ENCODE peak calls at places on chromosomes 5 and 9, in seven cellular contexts. One of them, this sample, is unnamed.

GRCh38 chr5:122195784-122196394 is 66.5 kb downstream of the ZNF474 start:
- DNase-seq in colonic mucosa: peak; percentile 34
- DNase-seq in aorta: no peak
- DNase-seq in CD8-positive, alpha-beta T cell: no peak
- DNase-seq in fibroblast of lung: peak; percentile 48
- DNase-seq in heart left ventricle: no peak
- DNase-seq in lower lobe of right lung: no peak
- DNase-seq in this sample: peak; percentile 51

GRCh38 chr5:56669534-56670483 is 145.5 kb upstream of the MAP3K1 start:
- DNase-seq in colonic mucosa: peak; percentile 31
- DNase-seq in aorta: no peak
- DNase-seq in CD8-positive, alpha-beta T cell: no peak
- DNase-seq in fibroblast of lung: no peak
- DNase-seq in heart left ventricle: peak; percentile 60
- DNase-seq in lower lobe of right lung: peak; percentile 66
- DNase-seq in this sample: peak; percentile 35

GRCh38 chr9:136316271-136316751 is 11.0 kb upstream of the GPSM1 start:
- DNase-seq in colonic mucosa: no peak
- DNase-seq in aorta: no peak
- DNase-seq in CD8-positive, alpha-beta T cell: peak; percentile 10
- DNase-seq in fibroblast of lung: no peak
- DNase-seq in heart left ventricle: no peak
- DNase-seq in lower lobe of right lung: no peak
- DNase-seq in this sample: no peak

GRCh38 chr5:42057254-42057690 is 132.2 kb downstream of the FBXO4 start:
- DNase-seq in colonic mucosa: peak; percentile 24
- DNase-seq in aorta: peak; percentile 73
- DNase-seq in CD8-positive, alpha-beta T cell: peak; percentile 26
- DNase-seq in fibroblast of lung: peak; percentile 15
- DNase-seq in heart left ventricle: no peak
- DNase-seq in lower lobe of right lung: no peak
- DNase-seq in this sample: peak; percentile 23

GRCh38 chr9:119005162-119005561 is 364.1 kb downstream of the BRINP1 start:
- DNase-seq in colonic mucosa: no peak
- DNase-seq in aorta: no peak
- DNase-seq in CD8-positive, alpha-beta T cell: no peak
- DNase-seq in fibroblast of lung: peak; percentile 59
- DNase-seq in heart left ventricle: no peak
- DNase-seq in lower lobe of right lung: no peak
- DNase-seq in this sample: no peak

GRCh38 chr9:114452219-114453169 is 52.8 kb downstream of the WHRN start:
- DNase-seq in colonic mucosa: peak; percentile 39
- DNase-seq in aorta: no peak
- DNase-seq in CD8-positive, alpha-beta T cell: no peak
- DNase-seq in fibroblast of lung: no peak
- DNase-seq in heart left ventricle: no peak
- DNase-seq in lower lobe of right lung: no peak
- DNase-seq in this sample: no peak

GRCh38 chr5:96487859-96488258 is 54.8 kb upstream of the PCSK1 start:
- DNase-seq in colonic mucosa: no peak
- DNase-seq in aorta: no peak
- DNase-seq in CD8-positive, alpha-beta T cell: no peak
- DNase-seq in fibroblast of lung: no peak
- DNase-seq in heart left ventricle: no peak
- DNase-seq in lower lobe of right lung: no peak
- DNase-seq in this sample: no peak

GRCh38 chr5:151637676-151638075 is 46.5 kb upstream of the FAT2 start:
- DNase-seq in colonic mucosa: no peak
- DNase-seq in aorta: no peak
- DNase-seq in CD8-positive, alpha-beta T cell: no peak
- DNase-seq in fibroblast of lung: no peak
- DNase-seq in heart left ventricle: no peak
- DNase-seq in lower lobe of right lung: no peak
- DNase-seq in this sample: no peak

GRCh38 chr5:98839469-98840383 is 66.3 kb downstream of the RGMB start:
- DNase-seq in colonic mucosa: peak; percentile 24
- DNase-seq in aorta: no peak
- DNase-seq in CD8-positive, alpha-beta T cell: no peak
- DNase-seq in fibroblast of lung: peak; percentile 20
- DNase-seq in heart left ventricle: peak; percentile 22
- DNase-seq in lower lobe of right lung: no peak
- DNase-seq in this sample: no peak

GRCh38 chr9:20255052-20255451 is 367.2 kb downstream of the MLLT3 start:
- DNase-seq in colonic mucosa: no peak
- DNase-seq in aorta: no peak
- DNase-seq in CD8-positive, alpha-beta T cell: no peak
- DNase-seq in fibroblast of lung: no peak
- DNase-seq in heart left ventricle: no peak
- DNase-seq in lower lobe of right lung: no peak
- DNase-seq in this sample: no peak

GRCh38 chr5:134846641-134846960 is 833 bp downstream of the C5orf24 start:
- DNase-seq in colonic mucosa: no peak
- DNase-seq in aorta: no peak
- DNase-seq in CD8-positive, alpha-beta T cell: no peak
- DNase-seq in fibroblast of lung: peak; percentile 33
- DNase-seq in heart left ventricle: no peak
- DNase-seq in lower lobe of right lung: no peak
- DNase-seq in this sample: no peak

GRCh38 chr9:124782661-124783574 is 6.0 kb downstream of the OLFML2A start:
- DNase-seq in colonic mucosa: no peak
- DNase-seq in aorta: peak; percentile 57
- DNase-seq in CD8-positive, alpha-beta T cell: no peak
- DNase-seq in fibroblast of lung: no peak
- DNase-seq in heart left ventricle: no peak
- DNase-seq in lower lobe of right lung: no peak
- DNase-seq in this sample: no peak

GRCh38 chr5:13831236-13831810 is 113.2 kb downstream of the DNAH5 start:
- DNase-seq in colonic mucosa: no peak
- DNase-seq in aorta: no peak
- DNase-seq in CD8-positive, alpha-beta T cell: no peak
- DNase-seq in fibroblast of lung: peak; percentile 47
- DNase-seq in heart left ventricle: no peak
- DNase-seq in lower lobe of right lung: no peak
- DNase-seq in this sample: no peak

GRCh38 chr5:13830536-13830935 is 114.0 kb downstream of the DNAH5 start:
- DNase-seq in colonic mucosa: no peak
- DNase-seq in aorta: no peak
- DNase-seq in CD8-positive, alpha-beta T cell: no peak
- DNase-seq in fibroblast of lung: no peak
- DNase-seq in heart left ventricle: no peak
- DNase-seq in lower lobe of right lung: no peak
- DNase-seq in this sample: no peak

DNA sequence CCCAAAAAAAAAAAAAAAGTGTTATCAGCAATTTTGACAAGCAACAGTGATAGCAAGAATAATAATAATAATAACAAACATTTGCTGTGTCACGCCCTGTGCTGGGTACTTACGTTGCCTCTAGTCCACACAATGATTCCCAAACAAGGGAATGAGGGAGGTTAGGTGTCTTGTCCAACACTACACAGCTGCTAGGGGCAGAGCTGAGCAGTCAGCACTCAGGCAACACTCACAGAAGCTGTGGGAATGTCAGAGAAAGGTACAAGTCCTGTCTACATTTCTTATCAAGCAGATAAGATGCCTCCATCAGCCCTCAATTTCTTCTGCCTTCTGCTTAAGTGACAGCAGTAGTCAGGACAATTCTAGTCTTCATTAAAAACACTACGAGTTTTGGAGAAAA is 111.0 kb downstream of the DNAH5 start:
- DNase-seq in colonic mucosa: no peak
- DNase-seq in aorta: no peak
- DNase-seq in CD8-positive, alpha-beta T cell: no peak
- DNase-seq in fibroblast of lung: no peak
- DNase-seq in heart left ventricle: no peak
- DNase-seq in lower lobe of right lung: no peak
- DNase-seq in this sample: no peak
- H3K4me1 ChIP-seq in colonic mucosa: no peaks in the 10 kb centered on the region
- H3K4me1 ChIP-seq in aorta: no peaks in the 10 kb centered on the region
- H3K4me1 ChIP-seq in CD8-positive, alpha-beta T cell: no peaks in the 10 kb centered on the region
- H3K4me1 ChIP-seq in fibroblast of lung: no peaks in the 10 kb centered on the region
- H3K4me1 ChIP-seq in heart left ventricle: no peaks in the 10 kb centered on the region
- H3K4me1 ChIP-seq in lower lobe of right lung: no peaks in the 10 kb centered on the region
- H3K4me1 ChIP-seq in this sample: no peaks in the 10 kb centered on the region

DNA sequence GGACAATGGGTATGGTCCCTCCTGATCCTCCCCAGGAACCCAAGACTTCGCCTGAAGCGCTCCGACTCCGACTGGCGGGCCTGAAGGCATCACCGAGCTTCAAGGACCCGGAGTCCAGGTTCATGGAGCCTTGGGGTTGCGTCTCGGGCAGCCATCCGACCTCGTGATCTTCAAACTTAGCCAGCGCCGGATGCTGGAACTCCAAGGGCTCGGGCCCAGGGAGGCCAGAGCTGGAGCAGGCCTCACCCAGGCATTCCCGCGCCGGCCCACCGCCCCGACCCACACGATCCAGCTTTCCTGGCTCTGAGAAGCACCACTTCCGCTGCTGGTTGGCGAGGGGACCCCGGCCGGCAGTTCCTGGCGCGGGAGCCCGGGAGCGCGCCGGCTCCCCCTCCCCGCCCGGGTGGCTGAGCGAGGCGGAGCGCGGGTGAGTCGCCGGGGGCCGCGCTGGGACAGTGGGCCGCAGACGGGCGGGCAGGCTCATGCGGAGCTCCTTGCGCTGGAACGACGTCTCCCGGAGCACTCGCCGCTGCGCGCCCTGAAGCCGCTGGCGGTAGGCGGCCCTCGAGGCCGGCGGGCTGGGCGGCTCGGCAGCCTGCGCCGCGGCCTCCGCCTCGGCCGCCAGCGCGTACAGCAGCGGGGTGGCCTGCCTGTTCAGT is 5.2 kb downstream of the SHROOM1 start:
- DNase-seq in colonic mucosa: no peak
- DNase-seq in aorta: no peak
- DNase-seq in CD8-positive, alpha-beta T cell: no peak
- DNase-seq in fibroblast of lung: no peak
- DNase-seq in heart left ventricle: no peak
- DNase-seq in lower lobe of right lung: no peak
- DNase-seq in this sample: no peak
- H3K4me1 ChIP-seq in colonic mucosa: no peaks in the 10 kb centered on the region
- H3K4me1 ChIP-seq in aorta: no peaks in the 10 kb centered on the region
- H3K4me1 ChIP-seq in CD8-positive, alpha-beta T cell: peaks cover 17% of the 10 kb centered on the region
- H3K4me1 ChIP-seq in fibroblast of lung: peaks cover 5% of the 10 kb centered on the region
- H3K4me1 ChIP-seq in heart left ventricle: peaks cover 4% of the 10 kb centered on the region
- H3K4me1 ChIP-seq in lower lobe of right lung: peaks cover 40% of the 10 kb centered on the region
- H3K4me1 ChIP-seq in this sample: peaks cover 29% of the 10 kb centered on the region

GRCh38 chr5:180831139-180832080 is 28.8 kb upstream of the MGAT1 start:
- DNase-seq in colonic mucosa: peak; percentile 92
- DNase-seq in aorta: peak; percentile 95
- DNase-seq in CD8-positive, alpha-beta T cell: peak; percentile 51
- DNase-seq in fibroblast of lung: peak; percentile 68
- DNase-seq in heart left ventricle: peak; percentile 93
- DNase-seq in lower lobe of right lung: peak; percentile 92
- DNase-seq in this sample: peak; percentile 72
- H3K4me1 ChIP-seq in colonic mucosa: no peaks in the 10 kb centered on the region
- H3K4me1 ChIP-seq in aorta: no peaks in the 10 kb centered on the region
- H3K4me1 ChIP-seq in CD8-positive, alpha-beta T cell: peaks cover 48% of the 10 kb centered on the region
- H3K4me1 ChIP-seq in fibroblast of lung: peaks cover 3% of the 10 kb centered on the region
- H3K4me1 ChIP-seq in heart left ventricle: peaks cover 22% of the 10 kb centered on the region
- H3K4me1 ChIP-seq in lower lobe of right lung: peaks cover 39% of the 10 kb centered on the region
- H3K4me1 ChIP-seq in this sample: peaks cover 42% of the 10 kb centered on the region

GRCh38 chr5:17891881-17892280 is 257.6 kb downstream of the TAF11L14 start:
- DNase-seq in colonic mucosa: no peak
- DNase-seq in aorta: no peak
- DNase-seq in CD8-positive, alpha-beta T cell: no peak
- DNase-seq in fibroblast of lung: no peak
- DNase-seq in heart left ventricle: no peak
- DNase-seq in lower lobe of right lung: no peak
- DNase-seq in this sample: no peak

GRCh38 chr5:17888155-17888554 is 253.9 kb downstream of the TAF11L14 start:
- DNase-seq in colonic mucosa: no peak
- DNase-seq in aorta: no peak
- DNase-seq in CD8-positive, alpha-beta T cell: no peak
- DNase-seq in fibroblast of lung: no peak
- DNase-seq in heart left ventricle: no peak
- DNase-seq in lower lobe of right lung: no peak
- DNase-seq in this sample: no peak

GRCh38 chr5:17895296-17896058 is 261.2 kb downstream of the TAF11L14 start:
- DNase-seq in colonic mucosa: no peak
- DNase-seq in aorta: no peak
- DNase-seq in CD8-positive, alpha-beta T cell: no peak
- DNase-seq in fibroblast of lung: no peak
- DNase-seq in heart left ventricle: no peak
- DNase-seq in lower lobe of right lung: no peak
- DNase-seq in this sample: no peak

GRCh38 chr5:17890501-17890900 is 256.2 kb downstream of the TAF11L14 start:
- DNase-seq in colonic mucosa: no peak
- DNase-seq in aorta: no peak
- DNase-seq in CD8-positive, alpha-beta T cell: no peak
- DNase-seq in fibroblast of lung: no peak
- DNase-seq in heart left ventricle: no peak
- DNase-seq in lower lobe of right lung: no peak
- DNase-seq in this sample: no peak
- H3K4me1 ChIP-seq in colonic mucosa: no peaks in the 10 kb centered on the region
- H3K4me1 ChIP-seq in aorta: no peaks in the 10 kb centered on the region
- H3K4me1 ChIP-seq in CD8-positive, alpha-beta T cell: no peaks in the 10 kb centered on the region
- H3K4me1 ChIP-seq in fibroblast of lung: no peaks in the 10 kb centered on the region
- H3K4me1 ChIP-seq in heart left ventricle: no peaks in the 10 kb centered on the region
- H3K4me1 ChIP-seq in lower lobe of right lung: no peaks in the 10 kb centered on the region
- H3K4me1 ChIP-seq in this sample: no peaks in the 10 kb centered on the region

GRCh38 chr9:74330487-74331214 is 166.5 kb upstream of the RORB start:
- DNase-seq in colonic mucosa: no peak
- DNase-seq in aorta: no peak
- DNase-seq in CD8-positive, alpha-beta T cell: no peak
- DNase-seq in fibroblast of lung: no peak
- DNase-seq in heart left ventricle: no peak
- DNase-seq in lower lobe of right lung: no peak
- DNase-seq in this sample: no peak

GRCh38 chr9:74336161-74336560 is 161.0 kb upstream of the RORB start:
- DNase-seq in colonic mucosa: no peak
- DNase-seq in aorta: no peak
- DNase-seq in CD8-positive, alpha-beta T cell: no peak
- DNase-seq in fibroblast of lung: peak; percentile 57
- DNase-seq in heart left ventricle: no peak
- DNase-seq in lower lobe of right lung: no peak
- DNase-seq in this sample: no peak

GRCh38 chr9:74334308-74334707 is 162.8 kb upstream of the RORB start:
- DNase-seq in colonic mucosa: no peak
- DNase-seq in aorta: no peak
- DNase-seq in CD8-positive, alpha-beta T cell: no peak
- DNase-seq in fibroblast of lung: no peak
- DNase-seq in heart left ventricle: no peak
- DNase-seq in lower lobe of right lung: no peak
- DNase-seq in this sample: no peak

GRCh38 chr9:74333633-74334032 is 163.5 kb upstream of the RORB start:
- DNase-seq in colonic mucosa: no peak
- DNase-seq in aorta: no peak
- DNase-seq in CD8-positive, alpha-beta T cell: no peak
- DNase-seq in fibroblast of lung: no peak
- DNase-seq in heart left ventricle: no peak
- DNase-seq in lower lobe of right lung: no peak
- DNase-seq in this sample: no peak

GRCh38 chr9:74331607-74332006 is 165.5 kb upstream of the RORB start:
- DNase-seq in colonic mucosa: no peak
- DNase-seq in aorta: no peak
- DNase-seq in CD8-positive, alpha-beta T cell: no peak
- DNase-seq in fibroblast of lung: no peak
- DNase-seq in heart left ventricle: no peak
- DNase-seq in lower lobe of right lung: no peak
- DNase-seq in this sample: no peak
- H3K4me1 ChIP-seq in colonic mucosa: no peaks in the 10 kb centered on the region
- H3K4me1 ChIP-seq in aorta: no peaks in the 10 kb centered on the region
- H3K4me1 ChIP-seq in CD8-positive, alpha-beta T cell: no peaks in the 10 kb centered on the region
- H3K4me1 ChIP-seq in fibroblast of lung: no peaks in the 10 kb centered on the region
- H3K4me1 ChIP-seq in heart left ventricle: no peaks in the 10 kb centered on the region
- H3K4me1 ChIP-seq in lower lobe of right lung: no peaks in the 10 kb centered on the region
- H3K4me1 ChIP-seq in this sample: no peaks in the 10 kb centered on the region

This sample was measured in tibial nerve.